ENCODE peak calls at places on chromosomes 5 and 9, in seven cellular contexts. One of them, this sample, is unnamed.
A peak's percentile ranks its signal among the peaks of the same experiment; 100 is the strongest.

GRCh38 chr5:54703091-54703490 is 185.5 kb downstream of the SNX18 start:
- ATAC-seq in T-helper 17 cell: no peak
- ATAC-seq in central memory CD8-positive, alpha-beta T cell: no peak
- ATAC-seq in A549: peak; percentile 36
- ATAC-seq in natural killer cell: no peak
- ATAC-seq in activated naive CD4-positive, alpha-beta T cell treated with anti-CD3 and anti-CD28 coated beads, Interleukin-2, amount 50 U/mL, for 72 hours: no peak
- ATAC-seq in gastrocnemius medialis: peak; percentile 79
- ATAC-seq in this sample: no peak

GRCh38 chr5:119454171-119454570 is 1.9 kb downstream of the HSD17B4 start:
- ATAC-seq in T-helper 17 cell: no peak
- ATAC-seq in central memory CD8-positive, alpha-beta T cell: no peak
- ATAC-seq in A549: no peak
- ATAC-seq in natural killer cell: no peak
- ATAC-seq in activated naive CD4-positive, alpha-beta T cell treated with anti-CD3 and anti-CD28 coated beads, Interleukin-2, amount 50 U/mL, for 72 hours: no peak
- ATAC-seq in gastrocnemius medialis: no peak
- ATAC-seq in this sample: no peak

GRCh38 chr5:146390469-146390868 is 51.8 kb downstream of the POU4F3 start:
- ATAC-seq in T-helper 17 cell: no peak
- ATAC-seq in central memory CD8-positive, alpha-beta T cell: no peak
- ATAC-seq in A549: peak; percentile 36
- ATAC-seq in natural killer cell: no peak
- ATAC-seq in activated naive CD4-positive, alpha-beta T cell treated with anti-CD3 and anti-CD28 coated beads, Interleukin-2, amount 50 U/mL, for 72 hours: no peak
- ATAC-seq in gastrocnemius medialis: no peak
- ATAC-seq in this sample: no peak

GRCh38 chr5:59036274-59036961 is 453.5 kb downstream of the RAB3C start:
- ATAC-seq in T-helper 17 cell: peak; percentile 16
- ATAC-seq in central memory CD8-positive, alpha-beta T cell: no peak
- ATAC-seq in A549: peak; percentile 6
- ATAC-seq in natural killer cell: peak; percentile 39
- ATAC-seq in activated naive CD4-positive, alpha-beta T cell treated with anti-CD3 and anti-CD28 coated beads, Interleukin-2, amount 50 U/mL, for 72 hours: peak; percentile 57
- ATAC-seq in gastrocnemius medialis: peak; percentile 81
- ATAC-seq in this sample: no peak

GRCh38 chr5:178332096-178332780 is 99.6 kb upstream of the PHYKPL start:
- ATAC-seq in T-helper 17 cell: no peak
- ATAC-seq in central memory CD8-positive, alpha-beta T cell: no peak
- ATAC-seq in A549: no peak
- ATAC-seq in natural killer cell: no peak
- ATAC-seq in activated naive CD4-positive, alpha-beta T cell treated with anti-CD3 and anti-CD28 coated beads, Interleukin-2, amount 50 U/mL, for 72 hours: no peak
- ATAC-seq in gastrocnemius medialis: peak; percentile 27
- ATAC-seq in this sample: no peak

GRCh38 chr5:72202331-72202825 is 95.1 kb downstream of the MAP1B start:
- ATAC-seq in T-helper 17 cell: no peak
- ATAC-seq in central memory CD8-positive, alpha-beta T cell: no peak
- ATAC-seq in A549: no peak
- ATAC-seq in natural killer cell: no peak
- ATAC-seq in activated naive CD4-positive, alpha-beta T cell treated with anti-CD3 and anti-CD28 coated beads, Interleukin-2, amount 50 U/mL, for 72 hours: no peak
- ATAC-seq in gastrocnemius medialis: no peak
- ATAC-seq in this sample: no peak

GRCh38 chr9:16133556-16134227 is 580.8 kb downstream of the CCDC171 start:
- ATAC-seq in T-helper 17 cell: no peak
- ATAC-seq in central memory CD8-positive, alpha-beta T cell: no peak
- ATAC-seq in A549: peak; percentile 92
- ATAC-seq in natural killer cell: peak; percentile 75
- ATAC-seq in activated naive CD4-positive, alpha-beta T cell treated with anti-CD3 and anti-CD28 coated beads, Interleukin-2, amount 50 U/mL, for 72 hours: peak; percentile 88
- ATAC-seq in gastrocnemius medialis: peak; percentile 40
- ATAC-seq in this sample: no peak

GRCh38 chr9:114030364-114030763 is 47.7 kb downstream of the AMBP start:
- ATAC-seq in T-helper 17 cell: no peak
- ATAC-seq in central memory CD8-positive, alpha-beta T cell: no peak
- ATAC-seq in A549: no peak
- ATAC-seq in natural killer cell: no peak
- ATAC-seq in activated naive CD4-positive, alpha-beta T cell treated with anti-CD3 and anti-CD28 coated beads, Interleukin-2, amount 50 U/mL, for 72 hours: no peak
- ATAC-seq in gastrocnemius medialis: no peak
- ATAC-seq in this sample: no peak

GRCh38 chr5:64923151-64923685 is 154.5 kb downstream of the CWC27 start:
- ATAC-seq in T-helper 17 cell: no peak
- ATAC-seq in central memory CD8-positive, alpha-beta T cell: no peak
- ATAC-seq in A549: no peak
- ATAC-seq in natural killer cell: no peak
- ATAC-seq in activated naive CD4-positive, alpha-beta T cell treated with anti-CD3 and anti-CD28 coated beads, Interleukin-2, amount 50 U/mL, for 72 hours: peak; percentile 54
- ATAC-seq in gastrocnemius medialis: no peak
- ATAC-seq in this sample: no peak

GRCh38 chr9:94802795-94803194 is 76.3 kb downstream of the AOPEP start:
- ATAC-seq in T-helper 17 cell: no peak
- ATAC-seq in central memory CD8-positive, alpha-beta T cell: peak; percentile 36
- ATAC-seq in A549: no peak
- ATAC-seq in natural killer cell: peak; percentile 55
- ATAC-seq in activated naive CD4-positive, alpha-beta T cell treated with anti-CD3 and anti-CD28 coated beads, Interleukin-2, amount 50 U/mL, for 72 hours: peak; percentile 96
- ATAC-seq in gastrocnemius medialis: no peak
- ATAC-seq in this sample: peak; percentile 51

This sample was measured in stimulated activated memory B cell treated with anti-CD40 and anti-IgM and Interleukin-4, amounts not matched to agents 10 μg/mL and 1 μg/mL and 100 μg/mL, for 72 hours.